ENCODE peak calls at places on chromosomes 7 and 10, in eight cellular contexts. N is IMR-90, R is adrenal gland, Z is sigmoid colon, P is endothelial cell of umbilical vein, C is transverse colon, G is body of pancreas, L is GM12891. E is an unnamed sample.
A peak's percentile ranks its signal among the peaks of the same experiment; 100 is the strongest.

GRCh38 chr7:24401628-24402593 is 117.9 kb downstream of the NPY start:
- DNase-seq in Z (no peak), G (no peak), C (no peak), N (peak; percentile 40), R (no peak), P (peak; percentile 51), L (no peak), E (peak; percentile 3)

GRCh38 chr10:43262043-43262901 is 4.6 kb downstream of the RASGEF1A start:
- DNase-seq in L (no peak), Z (no peak), G (peak; percentile 27), R (no peak), N (no peak), C (no peak), P (no peak), E (no peak)

GRCh38 chr7:157849726-157850125 is 512.9 kb downstream of the DNAJB6 start:
- DNase-seq in N (no peak), G (no peak), C (no peak), P (no peak), Z (no peak), L (no peak), R (no peak), E (no peak)

GRCh38 chr10:131199646-131200045 is 111.9 kb downstream of the TCERG1L start:
- DNase-seq in Z (peak; percentile 13), N (no peak), C (no peak), P (no peak), R (no peak), G (no peak), L (no peak), E (no peak)

GRCh38 chr7:101156866-101157589 is 2.8 kb downstream of the AP1S1 start:
- DNase-seq in N (no peak), C (peak; percentile 80), P (no peak), L (no peak), G (no peak), Z (no peak), R (no peak), E (no peak)

GRCh38 chr10:11875499-11876281 is 52.5 kb downstream of the PROSER2 start:
- DNase-seq in G (peak; percentile 87), N (peak; percentile 87), L (no peak), P (peak; percentile 48), Z (peak; percentile 83), C (peak; percentile 89), R (peak; percentile 96), E (peak; percentile 78)

GRCh38 chr7:157469181-157470016 is 132.6 kb downstream of the DNAJB6 start:
- DNase-seq in P (no peak), N (no peak), L (no peak), Z (peak; percentile 39), R (no peak), G (no peak), C (no peak), E (no peak)

GRCh38 chr10:130652964-130653578 is 516.9 kb downstream of the GLRX3 start:
- DNase-seq in C (no peak), L (no peak), G (no peak), P (no peak), N (no peak), R (no peak), Z (no peak), E (no peak)

GRCh38 chr7:68805159-68805558 is 793.1 kb upstream of the AUTS2 start:
- DNase-seq in C (no peak), L (no peak), R (no peak), Z (no peak), G (no peak), N (no peak), P (no peak), E (no peak)

GRCh38 chr7:150479023-150479716 is 28.7 kb downstream of the GIMAP8 start:
- DNase-seq in P (no peak), G (no peak), Z (no peak), L (no peak), R (no peak), C (no peak), N (no peak), E (no peak)

GRCh38 chr7:128103498-128104108 is 72.4 kb upstream of the LRRC4 start:
- DNase-seq in G (peak; percentile 49), R (peak; percentile 35), P (peak; percentile 28), Z (no peak), L (peak; percentile 68), N (no peak), C (no peak), E (no peak)

GRCh38 chr10:103479135-103479534 is at the start of gene CALHM3:
- DNase-seq in N (no peak), Z (no peak), G (no peak), P (no peak), C (no peak), L (no peak), R (no peak), E (no peak)

DNA sequence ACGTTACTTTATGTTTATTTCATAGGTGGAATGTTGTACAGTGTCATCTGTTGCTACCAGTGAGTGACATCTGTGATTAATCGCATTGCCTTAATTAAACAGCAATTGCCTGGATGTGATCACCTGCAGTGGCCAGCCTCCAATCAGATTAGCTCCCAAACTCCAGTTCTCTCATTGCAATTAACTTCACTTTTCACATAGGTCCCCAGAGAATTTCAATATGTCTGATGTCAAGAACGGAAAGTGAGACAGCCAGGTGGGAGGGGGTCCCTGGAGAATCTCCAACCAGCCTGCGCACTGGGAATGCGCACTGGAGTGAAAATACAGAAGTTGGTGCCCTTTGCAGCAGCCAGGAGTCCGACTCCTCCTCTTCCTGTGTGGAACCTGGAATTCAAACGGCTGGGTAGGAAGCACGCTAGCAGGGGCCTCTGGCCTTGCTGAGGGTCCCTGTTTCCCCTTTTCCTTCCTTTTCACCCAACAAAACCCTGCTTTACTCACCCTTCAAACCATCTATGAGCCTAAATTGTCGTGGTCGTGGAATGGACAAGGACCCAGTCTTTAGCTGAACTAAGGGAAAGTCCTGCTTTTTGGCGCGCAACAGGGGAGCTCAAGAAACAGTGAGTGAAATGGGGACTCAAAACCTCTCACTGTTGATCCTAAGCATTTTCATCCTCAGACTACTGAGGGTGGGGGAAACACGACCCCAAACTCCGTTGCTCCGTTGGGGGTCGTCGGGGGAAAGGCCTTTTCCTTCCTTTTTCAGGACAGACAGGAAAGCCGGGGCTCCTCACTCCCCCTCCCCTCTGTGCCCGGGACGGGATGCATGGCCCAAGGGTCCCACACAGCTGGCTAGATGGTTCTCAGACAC is 1355.5 kb upstream of the LRRTM3 start:
- DNase-seq in R (no peak), P (peak; percentile 51), Z (no peak), C (peak; percentile 35), L (no peak), N (peak; percentile 16), G (peak; percentile 70), E (peak; percentile 16)
- TF ChIP-seq POLR2A in R (no peak), P (no peak), Z (no peak), C (no peak), L (no peak), N (no peak), G (peak; percentile 52), E (peak; percentile 44)

GRCh38 chr10:3292601-3293000 is 120.0 kb upstream of the PITRM1 start:
- DNase-seq in G (no peak), Z (no peak), P (peak; percentile 70), C (peak; percentile 22), L (no peak), N (no peak), R (peak; percentile 7), E (no peak)
- TF ChIP-seq POLR2A in G (no peak), Z (no peak), P (no peak), C (no peak), L (no peak), N (no peak), R (no peak), E (no peak)

DNA sequence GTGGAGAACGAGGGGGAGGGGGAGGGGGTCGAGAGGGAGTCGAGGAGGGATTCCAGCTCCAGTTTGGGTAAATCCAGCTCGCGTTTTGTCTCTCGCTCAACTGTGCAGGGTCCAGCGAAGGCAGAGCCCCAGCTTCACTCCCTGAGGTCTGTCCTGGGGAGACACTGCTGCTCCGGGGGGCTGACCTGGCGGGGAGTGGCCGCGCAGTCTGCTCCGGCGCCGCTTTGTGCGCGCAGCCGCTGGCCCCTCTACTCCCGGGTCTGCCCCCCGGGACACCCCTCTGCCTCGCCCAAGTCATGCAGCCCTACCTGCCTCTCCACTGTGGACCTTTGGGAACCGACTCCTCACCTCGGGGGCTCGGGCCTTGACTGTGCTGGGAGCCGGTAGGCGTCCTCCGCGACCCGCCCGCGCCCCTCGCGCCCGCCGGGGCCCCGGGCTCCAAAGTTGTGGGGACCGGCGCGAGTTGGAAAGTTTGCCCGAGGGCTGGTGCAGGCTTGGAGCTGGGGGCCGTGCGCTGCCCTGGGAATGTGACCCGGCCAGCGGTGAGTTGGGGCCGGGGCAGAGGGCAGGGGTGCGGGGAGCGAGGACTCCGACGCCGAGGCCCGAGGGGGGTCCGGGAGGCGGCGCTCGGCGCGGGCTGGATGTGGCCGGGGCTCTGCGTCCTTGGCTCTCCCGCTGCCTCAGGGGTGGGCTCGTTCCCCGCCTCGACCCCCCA is at the start of gene TET1:
- DNase-seq in C (peak; percentile 63), P (no peak), R (peak; percentile 35), Z (peak; percentile 79), L (peak; percentile 52), N (peak; percentile 59), G (peak; percentile 66), E (peak; percentile 56)
- TF ChIP-seq POLR2A in C (peak; percentile 43), P (no peak), R (no peak), Z (peak; percentile 32), L (no peak), N (peak; percentile 29), G (peak; percentile 53), E (no peak)

DNA sequence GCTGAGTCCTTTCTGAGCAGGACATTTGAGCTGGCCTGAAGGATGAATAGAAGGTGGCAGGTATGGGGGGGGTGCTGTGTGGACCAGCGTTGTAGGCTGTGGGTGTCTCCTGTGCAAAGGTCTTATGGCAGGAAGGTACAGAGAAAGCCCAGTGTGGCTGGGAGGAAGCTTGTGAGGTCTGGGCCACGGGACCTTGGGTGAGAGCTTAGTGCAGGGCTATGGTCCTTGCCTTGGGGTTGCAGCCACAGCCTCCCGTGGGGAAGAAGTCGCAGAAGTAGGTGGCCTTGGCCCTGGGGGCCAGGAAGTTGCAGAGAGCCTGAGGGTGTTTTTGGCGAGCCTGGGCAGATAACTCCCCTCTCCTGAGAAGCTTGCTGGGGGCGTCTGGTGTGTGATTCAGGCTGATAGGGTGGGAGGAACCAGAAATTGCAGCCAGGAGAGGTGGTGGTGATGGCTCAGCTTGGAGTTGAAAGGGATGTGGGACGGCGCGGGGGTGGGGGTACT is 172.0 kb upstream of the TNRC18 start:
- DNase-seq in C (no peak), Z (no peak), R (no peak), G (no peak), P (no peak), L (no peak), N (peak; percentile 76), E (peak; percentile 59)
- TF ChIP-seq POLR2A in C (no peak), Z (no peak), R (no peak), G (no peak), P (peak; percentile 14), L (no peak), N (peak; percentile 15), E (no peak)